ENCODE peak calls at places on chromosomes 3 and 15, in ten cellular contexts. One of them, this sample, is unnamed.

GRCh38 chr3:170751083-170751893 is 118.7 kb downstream of the RPL22L1 start:
- DNase-seq in Daoy: peak; percentile 96
- DNase-seq in HS-27A: peak; percentile 98
- DNase-seq in gastrocnemius medialis: peak; percentile 5
- DNase-seq in body of pancreas: peak; percentile 64
- DNase-seq in nephron progenitor cell: no peak
- DNase-seq in T-cell: no peak
- DNase-seq in iPS-NIHi11: no peak
- DNase-seq in NCI-H1436: no peak
- DNase-seq in NCI-H774: peak; percentile 10
- DNase-seq in this sample: no peak

GRCh38 chr3:176351408-176351807 is 845.9 kb downstream of the TBL1XR1 start:
- DNase-seq in Daoy: no peak
- DNase-seq in HS-27A: no peak
- DNase-seq in gastrocnemius medialis: no peak
- DNase-seq in body of pancreas: no peak
- DNase-seq in nephron progenitor cell: no peak
- DNase-seq in T-cell: no peak
- DNase-seq in iPS-NIHi11: no peak
- DNase-seq in NCI-H1436: no peak
- DNase-seq in NCI-H774: no peak
- DNase-seq in this sample: no peak

GRCh38 chr3:183122257-183122932 is 23.1 kb upstream of the MCCC1 start:
- DNase-seq in Daoy: peak; percentile 40
- DNase-seq in HS-27A: no peak
- DNase-seq in gastrocnemius medialis: no peak
- DNase-seq in body of pancreas: no peak
- DNase-seq in nephron progenitor cell: no peak
- DNase-seq in T-cell: no peak
- DNase-seq in iPS-NIHi11: peak; percentile 79
- DNase-seq in NCI-H1436: peak; percentile 64
- DNase-seq in NCI-H774: peak; percentile 65
- DNase-seq in this sample: no peak

GRCh38 chr3:38005076-38006020 is 14.8 kb downstream of the VILL start:
- DNase-seq in Daoy: no peak
- DNase-seq in HS-27A: no peak
- DNase-seq in gastrocnemius medialis: no peak
- DNase-seq in body of pancreas: peak; percentile 81
- DNase-seq in nephron progenitor cell: no peak
- DNase-seq in T-cell: no peak
- DNase-seq in iPS-NIHi11: no peak
- DNase-seq in NCI-H1436: no peak
- DNase-seq in NCI-H774: no peak
- DNase-seq in this sample: no peak

GRCh38 chr3:178807694-178808093 is 263.9 kb downstream of the ZMAT3 start:
- DNase-seq in Daoy: no peak
- DNase-seq in HS-27A: no peak
- DNase-seq in gastrocnemius medialis: no peak
- DNase-seq in body of pancreas: no peak
- DNase-seq in nephron progenitor cell: no peak
- DNase-seq in T-cell: no peak
- DNase-seq in iPS-NIHi11: no peak
- DNase-seq in NCI-H1436: no peak
- DNase-seq in NCI-H774: no peak
- DNase-seq in this sample: no peak

GRCh38 chr15:45429974-45430792 is 51.8 kb upstream of the GATM start:
- DNase-seq in Daoy: peak; percentile 71
- DNase-seq in HS-27A: no peak
- DNase-seq in gastrocnemius medialis: no peak
- DNase-seq in body of pancreas: peak; percentile 85
- DNase-seq in nephron progenitor cell: peak; percentile 89
- DNase-seq in T-cell: peak; percentile 86
- DNase-seq in iPS-NIHi11: peak; percentile 92
- DNase-seq in NCI-H1436: no peak
- DNase-seq in NCI-H774: no peak
- DNase-seq in this sample: peak; percentile 85

GRCh38 chr3:25045291-25045690 is 382.8 kb upstream of the RARB start:
- DNase-seq in Daoy: no peak
- DNase-seq in HS-27A: no peak
- DNase-seq in gastrocnemius medialis: no peak
- DNase-seq in body of pancreas: no peak
- DNase-seq in nephron progenitor cell: no peak
- DNase-seq in T-cell: no peak
- DNase-seq in iPS-NIHi11: peak; percentile 29
- DNase-seq in NCI-H1436: no peak
- DNase-seq in NCI-H774: no peak
- DNase-seq in this sample: peak; percentile 11

GRCh38 chr3:136266468-136266867 is 16.3 kb downstream of the PCCB start:
- DNase-seq in Daoy: peak; percentile 13
- DNase-seq in HS-27A: no peak
- DNase-seq in gastrocnemius medialis: no peak
- DNase-seq in body of pancreas: no peak
- DNase-seq in nephron progenitor cell: no peak
- DNase-seq in T-cell: no peak
- DNase-seq in iPS-NIHi11: no peak
- DNase-seq in NCI-H1436: no peak
- DNase-seq in NCI-H774: no peak
- DNase-seq in this sample: no peak

GRCh38 chr3:188594137-188594536 is 440.2 kb downstream of the LPP start:
- DNase-seq in Daoy: peak; percentile 38
- DNase-seq in HS-27A: peak; percentile 82
- DNase-seq in gastrocnemius medialis: no peak
- DNase-seq in body of pancreas: no peak
- DNase-seq in nephron progenitor cell: no peak
- DNase-seq in T-cell: no peak
- DNase-seq in iPS-NIHi11: no peak
- DNase-seq in NCI-H1436: no peak
- DNase-seq in NCI-H774: no peak
- DNase-seq in this sample: no peak

This sample was measured in endothelial cell.